ENCODE peak calls at places on chromosomes 4 and X, in nine cellular contexts. D is HCT116, N is suprapubic skin, U is GM12865, Z is sigmoid colon, X is IMR-90, Q is uterus, V is epithelial cell of esophagus, K is lower leg skin. P is an unnamed sample.

GRCh38 chr4:8451440-8452182 is 11.0 kb downstream of the TRMT44 start:
- DNase-seq in U (no peak), Z (no peak), Q (no peak), D (no peak), X (no peak), K (no peak), V (peak), N (no peak), P (no peak)

GRCh38 chr4:110622841-110623709 is at the start of gene PITX2:
- DNase-seq in V (peak), Q (peak), Z (peak), K (peak), X (peak), U (peak), N (peak), D (peak), P (no peak)

GRCh38 chrX:29545878-29546277 is 669.5 kb upstream of the MAGEB2 start:
- DNase-seq in U (no peak), N (no peak), D (no peak), V (no peak), Q (no peak), X (no peak), K (no peak), Z (no peak), P (no peak)

GRCh38 chr4:108937066-108937465 is 174.2 kb upstream of the ETNPPL start:
- DNase-seq in N (no peak), V (no peak), Q (no peak), Z (no peak), X (peak), K (no peak), U (no peak), D (no peak), P (no peak)

GRCh38 chr4:111678466-111678865 is 466.8 kb upstream of the FAM241A start:
- DNase-seq in Z (no peak), D (no peak), N (no peak), X (peak), K (no peak), Q (no peak), U (no peak), V (peak), P (no peak)

GRCh38 chr4:7985891-7986441 is 46.3 kb upstream of the AFAP1 start:
- DNase-seq in Z (no peak), K (no peak), D (no peak), N (no peak), V (no peak), Q (no peak), X (peak), U (no peak), P (no peak)

GRCh38 chrX:70960728-70961127 is 29.8 kb upstream of the SLC7A3 start:
- DNase-seq in Q (no peak), V (peak), K (no peak), U (peak), X (no peak), D (no peak), Z (no peak), N (no peak), P (no peak)

GRCh38 chr4:105280338-105280809 is 133.7 kb downstream of the TET2 start:
- DNase-seq in U (no peak), X (peak), Q (no peak), K (no peak), D (no peak), V (peak), Z (no peak), N (no peak), P (no peak)

GRCh38 chr4:4541040-4541631 is 712 bp downstream of the STX18 start:
- DNase-seq in Z (no peak), Q (no peak), V (peak), N (no peak), D (no peak), K (no peak), X (peak), U (peak), P (no peak)

GRCh38 chr4:29553842-29554241 is 1166.3 kb upstream of the PCDH7 start:
- DNase-seq in K (no peak), Z (no peak), V (peak), X (no peak), D (peak), U (no peak), N (no peak), Q (no peak), P (no peak)

GRCh38 chr4:33160126-33160525 is 2440.0 kb downstream of the PCDH7 start:
- DNase-seq in U (no peak), D (peak), K (no peak), V (peak), N (no peak), Z (no peak), Q (no peak), X (peak), P (no peak)

GRCh38 chrX:10579018-10579752 is 41.2 kb downstream of the MID1 start:
- DNase-seq in X (peak), D (peak), K (no peak), U (no peak), Q (no peak), N (no peak), V (peak), Z (no peak), P (no peak)

GRCh38 chr4:63296773-63297172 is 1112.5 kb downstream of the TECRL start:
- DNase-seq in K (no peak), U (no peak), X (no peak), V (peak), N (no peak), D (no peak), Z (no peak), Q (no peak), P (no peak)

GRCh38 chr4:122403860-122404259 is 25.0 kb downstream of the ADAD1 start:
- DNase-seq in N (no peak), Q (no peak), V (peak), D (no peak), Z (no peak), X (no peak), U (no peak), K (no peak), P (no peak)

GRCh38 chrX:131270085-131270484 is 19.0 kb downstream of the IGSF1 start:
- DNase-seq in V (no peak), U (no peak), K (no peak), D (no peak), Q (no peak), Z (no peak), N (no peak), X (no peak), P (no peak)

GRCh38 chrX:15055146-15055930 is 182.1 kb downstream of the MOSPD2 start:
- DNase-seq in U (no peak), N (no peak), X (peak), Q (no peak), Z (no peak), K (no peak), V (peak), D (no peak), P (no peak)

GRCh38 chr4:101835121-101835904 is 44.8 kb downstream of the BANK1 start:
- DNase-seq in D (no peak), Z (peak), Q (no peak), K (no peak), V (peak), U (no peak), N (no peak), X (peak), P (no peak)

GRCh38 chr4:88158360-88159136 is at the start of gene ABCG2:
- DNase-seq in K (no peak), U (peak), Z (no peak), Q (peak), X (peak), N (no peak), D (no peak), V (peak), P (no peak)

GRCh38 chr4:111228874-111229273 is 606.0 kb upstream of the PITX2 start:
- DNase-seq in X (peak), D (no peak), Q (no peak), K (no peak), U (no peak), V (peak), Z (no peak), N (no peak), P (no peak)

GRCh38 chr4:105060628-105061027 is 86.0 kb upstream of the TET2 start:
- DNase-seq in K (no peak), Q (no peak), V (peak), D (no peak), Z (no peak), U (peak), X (peak), N (no peak), P (no peak)

GRCh38 chr4:151676301-151676700 is 84.5 kb downstream of the GATB start:
- DNase-seq in Z (no peak), X (peak), D (peak), K (peak), N (no peak), U (no peak), Q (no peak), V (peak), P (no peak)

GRCh38 chr4:151672996-151673395 is 87.8 kb downstream of the GATB start:
- DNase-seq in N (no peak), K (peak), Z (no peak), D (no peak), U (no peak), X (no peak), Q (no peak), V (no peak), P (no peak)

GRCh38 chr4:151675366-151676060 is 85.3 kb downstream of the GATB start:
- DNase-seq in Q (no peak), V (peak), U (no peak), K (peak), D (no peak), X (no peak), Z (no peak), N (no peak), P (no peak)

GRCh38 chr4:151673913-151674520 is 86.8 kb downstream of the GATB start:
- DNase-seq in K (peak), U (no peak), Z (no peak), V (no peak), D (no peak), N (no peak), X (no peak), Q (no peak), P (no peak)

GRCh38 chr4:151674804-151675290 is 86.0 kb downstream of the GATB start:
- DNase-seq in Z (peak), N (no peak), V (peak), X (no peak), U (no peak), K (peak), Q (peak), D (no peak), P (no peak)
- H3K4me3 ChIP-seq in Z (peak), N (peak), V (no peak), X (no peak), U (no peak), K (no peak), Q (peak), D (no peak), P (peak)

GRCh38 chr4:81988178-81988577 is 385.6 kb downstream of the HNRNPD start:
- DNase-seq in V (no peak), Q (no peak), U (no peak), Z (no peak), X (no peak), N (no peak), D (no peak), K (no peak), P (no peak)

GRCh38 chr4:81981218-81981617 is 392.6 kb downstream of the HNRNPD start:
- DNase-seq in K (no peak), V (no peak), Q (no peak), N (no peak), Z (no peak), X (no peak), D (no peak), U (no peak), P (no peak)

GRCh38 chr4:81984746-81985145 is 389.0 kb downstream of the HNRNPD start:
- DNase-seq in K (no peak), X (no peak), Z (no peak), N (no peak), Q (no peak), D (no peak), V (no peak), U (no peak), P (no peak)

DNA sequence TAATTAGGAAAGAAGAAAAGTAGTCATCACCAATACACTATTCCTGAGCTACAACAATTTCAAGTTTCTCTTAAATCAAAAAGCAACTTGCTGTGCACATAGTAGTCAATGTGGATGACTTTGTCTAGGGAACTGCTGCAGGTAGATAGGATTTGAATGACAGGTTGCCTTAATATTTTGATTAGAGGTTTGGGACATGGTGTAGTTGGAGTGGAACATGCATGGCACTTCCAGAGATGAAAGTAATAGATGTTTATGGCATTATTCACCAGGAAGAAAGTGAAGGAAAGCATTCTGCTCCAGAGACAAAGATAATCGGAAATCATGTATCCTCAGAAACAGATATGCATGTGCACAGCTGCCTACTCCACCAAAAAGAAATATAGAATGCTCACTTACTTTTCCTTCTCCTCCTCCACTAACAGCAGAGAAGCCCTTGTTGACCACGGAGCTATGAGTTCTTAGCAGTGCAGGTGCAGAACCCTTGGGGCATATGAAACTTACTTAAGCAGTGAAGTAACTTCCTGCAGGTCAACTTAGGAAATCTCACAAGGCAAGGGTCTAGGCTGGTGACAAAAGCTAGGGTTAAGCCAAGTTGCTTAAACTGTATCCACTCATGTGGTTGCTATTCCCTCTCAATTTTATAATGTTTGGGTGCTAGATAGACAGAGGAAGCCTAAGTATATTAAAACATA is 390.8 kb downstream of the HNRNPD start:
- DNase-seq in K (no peak), Q (no peak), N (no peak), V (no peak), U (peak), D (no peak), X (no peak), Z (no peak), P (no peak)
- H3K4me3 ChIP-seq in K (no peak), Q (no peak), N (no peak), V (no peak), U (no peak), D (no peak), X (no peak), Z (no peak), P (no peak)

DNA sequence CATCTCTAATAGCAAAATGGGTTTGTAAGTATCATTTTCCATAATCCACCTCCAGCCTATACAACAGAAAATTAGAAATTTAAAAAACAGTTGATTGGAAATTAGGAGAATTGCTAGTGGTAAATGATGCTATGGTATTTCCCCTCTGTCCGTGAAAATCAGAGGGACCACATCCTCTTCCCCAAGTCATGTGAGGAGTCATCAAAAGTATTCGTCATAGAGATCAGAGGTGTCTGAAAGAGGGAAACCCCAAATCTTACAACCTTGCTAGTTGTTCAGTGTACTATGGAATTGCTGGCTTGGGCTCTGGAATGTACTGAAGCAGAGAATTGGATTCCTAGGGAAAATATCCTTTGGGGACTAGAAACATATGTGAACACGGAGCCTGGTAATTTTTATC is 241.4 kb upstream of the ARHGAP24 start:
- DNase-seq in N (no peak), Z (no peak), X (no peak), Q (no peak), K (no peak), V (no peak), D (no peak), U (no peak), P (no peak)
- H3K4me3 ChIP-seq in N (no peak), Z (no peak), X (no peak), Q (no peak), K (no peak), V (no peak), D (no peak), U (no peak), P (no peak)

DNA sequence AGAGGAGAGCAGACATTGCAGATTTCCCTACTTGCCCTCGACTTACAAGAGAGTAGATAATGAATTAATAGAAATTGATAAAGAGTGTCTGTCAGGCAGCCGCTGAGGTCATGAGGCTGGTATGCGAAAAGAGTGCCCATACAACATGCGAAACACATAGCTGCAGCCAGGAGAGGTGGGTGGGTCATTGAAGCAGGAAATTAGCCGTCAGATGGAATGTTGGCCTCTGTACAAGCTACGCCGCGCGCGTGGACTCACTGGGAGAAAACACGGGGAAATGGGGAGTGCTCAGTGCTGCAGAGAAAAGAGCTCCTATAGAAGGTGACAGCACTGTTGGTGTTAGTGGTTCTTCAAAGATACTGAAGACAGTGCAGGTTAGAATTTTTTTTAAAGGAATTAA is 125.1 kb downstream of the RAPGEF2 start:
- DNase-seq in V (peak), K (peak), U (no peak), Z (peak), Q (peak), X (peak), N (peak), D (peak), P (peak)
- H3K4me3 ChIP-seq in V (peak), K (no peak), U (no peak), Z (peak), Q (peak), X (peak), N (peak), D (peak), P (peak)

DNA sequence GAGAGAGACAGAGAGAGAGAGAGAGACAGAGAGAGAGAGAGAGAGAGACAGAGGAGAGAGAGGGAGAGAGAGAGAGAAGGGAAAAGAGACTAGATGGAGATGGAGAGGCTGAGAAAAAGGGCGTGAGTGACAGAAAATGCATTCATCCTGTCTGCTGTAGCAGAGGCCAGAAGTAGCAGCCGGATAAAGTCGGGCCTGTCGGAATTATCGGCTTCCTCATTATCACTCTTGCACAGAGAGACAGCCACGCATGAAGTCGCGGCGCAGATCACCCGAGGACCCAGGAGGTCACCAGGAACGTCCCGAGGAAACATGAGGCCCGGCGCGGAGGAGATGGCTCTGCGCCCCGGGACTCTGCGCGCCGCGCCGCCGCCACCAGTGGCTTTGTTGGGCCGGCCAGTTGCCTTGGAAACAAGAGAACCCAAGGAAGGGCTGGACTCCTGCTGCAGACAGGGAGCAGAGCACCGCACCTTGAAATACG is 603.8 kb downstream of the PACRGL start:
- DNase-seq in K (no peak), D (no peak), N (no peak), V (no peak), X (no peak), U (no peak), Q (no peak), Z (no peak), P (no peak)
- H3K4me3 ChIP-seq in K (no peak), D (no peak), N (no peak), V (no peak), X (no peak), U (no peak), Q (peak), Z (no peak), P (no peak)

GRCh38 chr4:82787342-82787741 is 11.3 kb downstream of the SCD5 start:
- DNase-seq in Q (no peak), N (no peak), K (no peak), D (no peak), X (no peak), Z (no peak), U (no peak), V (peak), P (no peak)

GRCh38 chr4:82790060-82790660 is 8.4 kb downstream of the SCD5 start:
- DNase-seq in X (no peak), Q (no peak), U (no peak), D (no peak), K (peak), Z (no peak), V (no peak), N (no peak), P (no peak)

GRCh38 chr4:82791179-82791578 is 7.4 kb downstream of the SCD5 start:
- DNase-seq in Z (no peak), D (no peak), K (peak), V (no peak), N (no peak), U (no peak), Q (no peak), X (no peak), P (no peak)

GRCh38 chr4:82786794-82787193 is 11.8 kb downstream of the SCD5 start:
- DNase-seq in D (no peak), X (no peak), V (no peak), Q (no peak), K (no peak), N (no peak), Z (no peak), U (no peak), P (no peak)

DNA sequence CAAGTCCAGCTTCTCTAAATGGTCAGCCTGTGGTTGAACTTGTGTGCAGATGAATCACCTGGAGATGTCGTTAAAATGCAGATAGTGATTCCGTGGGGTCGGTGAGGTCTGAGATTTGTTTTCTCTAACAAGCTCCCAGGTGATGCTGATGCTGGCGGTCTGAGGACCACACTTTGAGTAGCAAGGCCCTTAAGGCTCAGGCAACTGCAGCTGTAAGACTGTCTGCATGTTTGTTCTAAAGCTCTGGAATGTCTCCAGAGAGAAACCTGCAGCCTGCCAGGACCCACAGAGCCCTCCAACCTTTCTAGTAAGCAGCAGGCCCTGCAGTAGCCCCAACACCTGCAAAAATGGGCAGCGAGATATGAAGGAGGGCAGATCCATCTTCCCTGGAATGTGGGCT is 9.2 kb downstream of the SCD5 start:
- DNase-seq in N (no peak), D (no peak), V (no peak), U (no peak), Z (no peak), Q (no peak), K (no peak), X (no peak), P (no peak)
- H3K4me3 ChIP-seq in N (no peak), D (no peak), V (no peak), U (no peak), Z (no peak), Q (no peak), K (no peak), X (no peak), P (no peak)

GRCh38 chrX:151082077-151082948 is 94.1 kb upstream of the GPR50 start:
- DNase-seq in Z (peak), V (peak), U (peak), Q (peak), K (peak), N (peak), X (peak), D (peak), P (peak)
- H3K4me3 ChIP-seq in Z (no peak), V (no peak), U (no peak), Q (peak), K (no peak), N (peak), X (no peak), D (peak), P (peak)

GRCh38 chr4:140238353-140239041 is 84.5 kb upstream of the MAML3 start:
- DNase-seq in X (peak), D (no peak), V (peak), Z (peak), N (peak), Q (peak), U (no peak), K (peak), P (peak)
- H3K4me3 ChIP-seq in X (no peak), D (no peak), V (no peak), Z (no peak), N (peak), Q (no peak), U (no peak), K (no peak), P (peak)

P was measured in thoracic aorta.